ENCODE peak calls at places on chromosomes 5 and 9, in nine cellular contexts. One of them, this sample, is unnamed.
A peak's percentile ranks its signal among the peaks of the same experiment; 100 is the strongest.

GRCh38 chr9:389758-390157 is 175.1 kb downstream of the DOCK8 start:
- DNase-seq in suprapubic skin: no peak
- DNase-seq in WERI-Rb-1: no peak
- DNase-seq in right atrium auricular region: no peak
- DNase-seq in A549: no peak
- DNase-seq in GM23248: no peak
- DNase-seq in HCT116: no peak
- DNase-seq in PC-9: no peak
- DNase-seq in PC-3: no peak
- DNase-seq in this sample: no peak

GRCh38 chr9:8895498-8896224 is 1096.1 kb upstream of the DMAC1 start:
- DNase-seq in suprapubic skin: no peak
- DNase-seq in WERI-Rb-1: peak; percentile 13
- DNase-seq in A549: peak; percentile 28
- DNase-seq in right atrium auricular region: no peak
- DNase-seq in GM23248: peak; percentile 20
- DNase-seq in PC-3: no peak
- DNase-seq in PC-9: no peak
- DNase-seq in HCT116: no peak
- DNase-seq in this sample: no peak

GRCh38 chr9:135077497-135078200 is 9.8 kb upstream of the OLFM1 start:
- DNase-seq in suprapubic skin: peak; percentile 57
- DNase-seq in A549: no peak
- DNase-seq in right atrium auricular region: no peak
- DNase-seq in WERI-Rb-1: peak; percentile 51
- DNase-seq in HCT116: no peak
- DNase-seq in PC-9: peak; percentile 12
- DNase-seq in GM23248: peak; percentile 59
- DNase-seq in PC-3: peak; percentile 3
- DNase-seq in this sample: peak; percentile 47

GRCh38 chr5:160649304-160649703 is 202.7 kb downstream of the ATP10B start:
- DNase-seq in PC-9: no peak
- DNase-seq in A549: no peak
- DNase-seq in PC-3: peak; percentile 11
- DNase-seq in WERI-Rb-1: peak; percentile 9
- DNase-seq in GM23248: no peak
- DNase-seq in HCT116: no peak
- DNase-seq in suprapubic skin: no peak
- DNase-seq in right atrium auricular region: no peak
- DNase-seq in this sample: no peak

GRCh38 chr5:395156-395920 is 47.6 kb upstream of the EXOC3 start:
- DNase-seq in PC-3: peak; percentile 51
- DNase-seq in right atrium auricular region: peak; percentile 51
- DNase-seq in suprapubic skin: peak; percentile 62
- DNase-seq in A549: no peak
- DNase-seq in HCT116: no peak
- DNase-seq in GM23248: peak; percentile 95
- DNase-seq in PC-9: peak; percentile 86
- DNase-seq in WERI-Rb-1: no peak
- DNase-seq in this sample: peak; percentile 87

GRCh38 chr9:134933076-134933659 is 15.5 kb upstream of the FCN1 start:
- DNase-seq in GM23248: no peak
- DNase-seq in PC-3: no peak
- DNase-seq in PC-9: no peak
- DNase-seq in A549: no peak
- DNase-seq in HCT116: no peak
- DNase-seq in WERI-Rb-1: no peak
- DNase-seq in suprapubic skin: no peak
- DNase-seq in right atrium auricular region: no peak
- DNase-seq in this sample: no peak

GRCh38 chr5:54514269-54514668 is 3.3 kb upstream of the SNX18 start:
- DNase-seq in right atrium auricular region: no peak
- DNase-seq in suprapubic skin: no peak
- DNase-seq in HCT116: peak; percentile 12
- DNase-seq in WERI-Rb-1: peak; percentile 35
- DNase-seq in PC-9: no peak
- DNase-seq in GM23248: peak; percentile 43
- DNase-seq in A549: peak; percentile 16
- DNase-seq in PC-3: no peak
- DNase-seq in this sample: no peak

GRCh38 chr9:112921549-112921948 is 30.9 kb upstream of the SLC46A2 start:
- DNase-seq in right atrium auricular region: no peak
- DNase-seq in A549: peak; percentile 55
- DNase-seq in HCT116: peak; percentile 22
- DNase-seq in PC-3: peak; percentile 53
- DNase-seq in WERI-Rb-1: peak; percentile 48
- DNase-seq in GM23248: peak; percentile 78
- DNase-seq in PC-9: no peak
- DNase-seq in suprapubic skin: no peak
- DNase-seq in this sample: no peak

GRCh38 chr5:177412603-177413233 is 3.4 kb upstream of the F12 start:
- DNase-seq in right atrium auricular region: no peak
- DNase-seq in PC-9: no peak
- DNase-seq in A549: no peak
- DNase-seq in GM23248: no peak
- DNase-seq in HCT116: no peak
- DNase-seq in WERI-Rb-1: no peak
- DNase-seq in suprapubic skin: no peak
- DNase-seq in PC-3: no peak
- DNase-seq in this sample: no peak

GRCh38 chr5:105968961-105969360 is 1701.8 kb downstream of the EFNA5 start:
- DNase-seq in GM23248: peak; percentile 8
- DNase-seq in right atrium auricular region: no peak
- DNase-seq in PC-9: no peak
- DNase-seq in A549: no peak
- DNase-seq in WERI-Rb-1: no peak
- DNase-seq in suprapubic skin: no peak
- DNase-seq in HCT116: no peak
- DNase-seq in PC-3: no peak
- DNase-seq in this sample: no peak

GRCh38 chr5:106290841-106291240 is 1379.9 kb downstream of the EFNA5 start:
- DNase-seq in right atrium auricular region: no peak
- DNase-seq in suprapubic skin: no peak
- DNase-seq in A549: no peak
- DNase-seq in HCT116: no peak
- DNase-seq in PC-9: no peak
- DNase-seq in PC-3: peak; percentile 67
- DNase-seq in WERI-Rb-1: no peak
- DNase-seq in GM23248: peak; percentile 29
- DNase-seq in this sample: no peak

GRCh38 chr5:87541033-87541432 is 128.3 kb upstream of the CCNH start:
- DNase-seq in WERI-Rb-1: peak; percentile 31
- DNase-seq in right atrium auricular region: no peak
- DNase-seq in PC-9: peak; percentile 32
- DNase-seq in GM23248: peak; percentile 76
- DNase-seq in suprapubic skin: no peak
- DNase-seq in HCT116: peak; percentile 34
- DNase-seq in PC-3: peak; percentile 90
- DNase-seq in A549: peak; percentile 33
- DNase-seq in this sample: peak; percentile 43

GRCh38 chr5:119397518-119398380 is 41.9 kb downstream of the TNFAIP8 start:
- DNase-seq in suprapubic skin: no peak
- DNase-seq in WERI-Rb-1: no peak
- DNase-seq in GM23248: peak; percentile 88
- DNase-seq in PC-9: no peak
- DNase-seq in A549: peak; percentile 8
- DNase-seq in right atrium auricular region: no peak
- DNase-seq in HCT116: no peak
- DNase-seq in PC-3: peak; percentile 70
- DNase-seq in this sample: no peak

DNA sequence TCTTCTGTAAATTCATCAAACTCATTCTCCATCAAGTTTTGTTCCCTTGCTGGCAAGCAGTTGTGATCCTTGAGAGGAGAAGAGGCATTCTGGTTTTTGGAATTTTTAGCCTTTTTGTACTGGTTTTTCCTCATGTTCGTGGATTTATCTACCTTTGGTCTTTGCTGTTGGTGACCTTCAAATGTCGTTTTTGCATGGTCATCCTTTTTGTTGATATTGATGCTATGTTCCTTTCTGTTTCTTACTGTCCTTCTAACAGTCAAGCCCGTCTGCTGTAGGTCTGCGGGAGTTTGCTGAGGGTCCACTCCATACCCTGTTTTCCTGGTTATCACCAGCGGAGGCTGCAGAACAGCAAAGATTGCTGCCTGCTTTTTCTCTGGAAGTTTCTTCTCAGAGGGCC is 140.9 kb downstream of the RPS23 start:
- DNase-seq in HCT116: no peak
- DNase-seq in PC-9: no peak
- DNase-seq in A549: no peak
- DNase-seq in PC-3: no peak
- DNase-seq in GM23248: no peak
- DNase-seq in suprapubic skin: no peak
- DNase-seq in WERI-Rb-1: no peak
- DNase-seq in right atrium auricular region: no peak
- DNase-seq in this sample: no peak
- H3K9me3 ChIP-seq in HCT116: no peaks in the 10 kb centered on the region
- H3K9me3 ChIP-seq in PC-9: no peaks in the 10 kb centered on the region
- H3K9me3 ChIP-seq in A549: no peaks in the 10 kb centered on the region
- H3K9me3 ChIP-seq in PC-3: no peaks in the 10 kb centered on the region
- H3K9me3 ChIP-seq in GM23248: no peaks in the 10 kb centered on the region
- H3K9me3 ChIP-seq in suprapubic skin: peaks cover 5% of the 10 kb centered on the region
- H3K9me3 ChIP-seq in WERI-Rb-1: no peaks in the 10 kb centered on the region
- H3K9me3 ChIP-seq in right atrium auricular region: peaks cover 6% of the 10 kb centered on the region
- H3K9me3 ChIP-seq in this sample: no peaks in the 10 kb centered on the region

DNA sequence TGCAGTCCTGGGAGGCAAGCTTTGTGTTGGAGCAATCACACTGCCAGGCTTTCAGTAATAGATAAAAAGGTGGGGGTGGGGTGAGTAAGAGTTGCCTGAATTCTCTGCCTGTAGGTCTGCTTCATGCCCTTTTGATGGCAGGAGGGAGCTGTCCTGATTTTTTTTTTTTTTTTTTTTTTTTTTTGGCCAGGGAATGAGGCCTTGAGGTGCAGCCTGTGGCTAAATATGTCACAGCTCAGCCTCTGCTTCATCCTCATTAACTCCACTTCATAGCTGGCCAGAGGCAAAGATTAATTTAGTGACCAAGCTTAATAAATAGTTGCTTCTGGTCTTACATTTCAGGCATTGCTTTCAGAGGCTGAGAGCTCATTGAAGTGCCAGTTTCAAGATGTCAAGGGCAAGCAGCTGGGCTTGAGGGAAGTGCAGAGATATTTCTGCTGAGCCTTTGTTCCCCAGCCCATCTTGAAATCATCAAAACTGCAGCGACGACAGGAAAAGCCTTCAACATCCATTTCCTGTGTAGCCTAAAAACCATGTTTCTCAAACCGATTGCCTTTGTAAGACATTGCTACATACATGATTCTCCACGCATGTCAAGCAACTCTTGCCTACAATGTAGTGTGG is 134.7 kb downstream of the MACIR start:
- DNase-seq in GM23248: peak; percentile 67
- DNase-seq in A549: no peak
- DNase-seq in HCT116: no peak
- DNase-seq in right atrium auricular region: no peak
- DNase-seq in PC-9: no peak
- DNase-seq in suprapubic skin: no peak
- DNase-seq in PC-3: peak; percentile 31
- DNase-seq in WERI-Rb-1: no peak
- DNase-seq in this sample: no peak
- H3K27ac ChIP-seq in GM23248: peak overlapping the region; percentile 18
- H3K27ac ChIP-seq in A549: no peak overlapping the region
- H3K27ac ChIP-seq in HCT116: no peak overlapping the region
- H3K27ac ChIP-seq in right atrium auricular region: peak overlapping the region; percentile 15
- H3K27ac ChIP-seq in PC-9: no peak overlapping the region
- H3K27ac ChIP-seq in suprapubic skin: no peak overlapping the region
- H3K27ac ChIP-seq in PC-3: no peak overlapping the region
- H3K27ac ChIP-seq in WERI-Rb-1: no peak overlapping the region
- H3K27ac ChIP-seq in this sample: no peak overlapping the region

DNA sequence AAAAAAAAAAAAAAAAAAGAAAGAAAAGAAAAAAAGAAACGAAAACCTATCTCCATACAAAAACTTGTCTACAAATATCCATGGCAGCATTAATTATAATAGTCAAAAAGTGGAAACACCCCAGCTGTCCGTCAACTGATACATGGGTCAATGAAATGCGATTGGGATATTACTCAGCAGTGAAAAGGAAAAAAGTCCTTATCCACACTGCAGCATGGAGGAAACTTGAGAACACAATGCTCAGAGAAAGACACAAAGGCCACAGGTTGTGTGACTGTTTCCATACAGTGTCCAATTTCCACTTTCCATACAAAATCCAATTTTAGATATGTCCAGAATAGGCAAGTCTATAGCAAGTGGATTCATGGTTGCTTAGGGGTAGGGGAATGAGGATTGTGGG is 24.3 kb upstream of the NCS1 start:
- DNase-seq in A549: no peak
- DNase-seq in HCT116: no peak
- DNase-seq in GM23248: no peak
- DNase-seq in suprapubic skin: no peak
- DNase-seq in PC-9: no peak
- DNase-seq in right atrium auricular region: no peak
- DNase-seq in WERI-Rb-1: no peak
- DNase-seq in PC-3: no peak
- DNase-seq in this sample: no peak
- H3K9me3 ChIP-seq in A549: no peaks in the 10 kb centered on the region
- H3K9me3 ChIP-seq in HCT116: no peaks in the 10 kb centered on the region
- H3K9me3 ChIP-seq in GM23248: no peaks in the 10 kb centered on the region
- H3K9me3 ChIP-seq in suprapubic skin: no peaks in the 10 kb centered on the region
- H3K9me3 ChIP-seq in PC-9: no peaks in the 10 kb centered on the region
- H3K9me3 ChIP-seq in right atrium auricular region: no peaks in the 10 kb centered on the region
- H3K9me3 ChIP-seq in WERI-Rb-1: no peaks in the 10 kb centered on the region
- H3K9me3 ChIP-seq in PC-3: no peaks in the 10 kb centered on the region
- H3K9me3 ChIP-seq in this sample: no peaks in the 10 kb centered on the region

GRCh38 chr5:139378941-139379361 is 4.1 kb downstream of the SLC23A1 start:
- DNase-seq in PC-9: no peak
- DNase-seq in A549: no peak
- DNase-seq in right atrium auricular region: no peak
- DNase-seq in PC-3: no peak
- DNase-seq in GM23248: no peak
- DNase-seq in WERI-Rb-1: no peak
- DNase-seq in suprapubic skin: peak; percentile 56
- DNase-seq in HCT116: no peak
- DNase-seq in this sample: no peak
- H3K27ac ChIP-seq in PC-9: no peak overlapping the region
- H3K27ac ChIP-seq in A549: peak overlapping the region; percentile 14
- H3K27ac ChIP-seq in right atrium auricular region: no peak overlapping the region
- H3K27ac ChIP-seq in PC-3: no peak overlapping the region
- H3K27ac ChIP-seq in GM23248: no peak overlapping the region
- H3K27ac ChIP-seq in WERI-Rb-1: no peak overlapping the region
- H3K27ac ChIP-seq in suprapubic skin: no peak overlapping the region
- H3K27ac ChIP-seq in HCT116: no peak overlapping the region
- H3K27ac ChIP-seq in this sample: no peak overlapping the region

DNA sequence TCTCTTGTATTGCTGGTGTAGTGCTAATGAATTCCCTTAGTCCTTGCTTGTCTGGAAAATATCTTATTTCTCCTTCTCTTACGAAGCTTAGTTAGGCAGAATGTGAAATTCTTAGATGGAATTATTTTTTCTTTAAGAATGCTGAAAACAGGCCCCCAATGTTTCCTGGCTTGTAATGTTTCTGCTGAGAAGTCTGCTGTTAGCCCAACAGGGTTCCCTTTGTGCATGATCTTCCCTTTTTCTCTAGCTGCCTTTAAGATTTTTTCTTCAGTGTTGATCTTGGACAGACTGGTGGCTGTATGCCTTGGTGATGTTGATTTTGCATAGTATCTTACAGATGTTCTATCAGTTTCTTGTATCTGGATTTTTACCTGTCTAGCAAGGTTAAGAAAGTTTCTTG is 191.3 kb upstream of the DMRTA1 start:
- DNase-seq in WERI-Rb-1: no peak
- DNase-seq in suprapubic skin: no peak
- DNase-seq in GM23248: no peak
- DNase-seq in PC-3: no peak
- DNase-seq in A549: no peak
- DNase-seq in right atrium auricular region: no peak
- DNase-seq in HCT116: no peak
- DNase-seq in PC-9: no peak
- DNase-seq in this sample: no peak
- H3K9me3 ChIP-seq in WERI-Rb-1: peaks cover 9% of the 10 kb centered on the region
- H3K9me3 ChIP-seq in suprapubic skin: peaks cover 9% of the 10 kb centered on the region
- H3K9me3 ChIP-seq in GM23248: no peaks in the 10 kb centered on the region
- H3K9me3 ChIP-seq in PC-3: no peaks in the 10 kb centered on the region
- H3K9me3 ChIP-seq in A549: peaks cover 20% of the 10 kb centered on the region
- H3K9me3 ChIP-seq in right atrium auricular region: peaks cover 34% of the 10 kb centered on the region
- H3K9me3 ChIP-seq in HCT116: no peaks in the 10 kb centered on the region
- H3K9me3 ChIP-seq in PC-9: peaks cover 14% of the 10 kb centered on the region
- H3K9me3 ChIP-seq in this sample: no peaks in the 10 kb centered on the region